ENCODE peak calls at places on chromosomes 2 and 18, in seven cellular contexts. V is SK-N-SH, A is HepG2, I is H1, B is K562, G is HCT116, Z is GM12878. M is an unnamed sample.

GRCh38 chr2:25368650-25369049 is 26.9 kb upstream of the DNMT3A start:
- DNase-seq in V (peak), A (no peak), I (no peak), B (no peak), G (no peak), Z (no peak), M (no peak)

GRCh38 chr2:148643421-148643820 is 1.1 kb upstream of the EPC2 start:
- DNase-seq in V (no peak), A (no peak), I (no peak), B (no peak), G (no peak), Z (peak), M (no peak)

GRCh38 chr2:240957656-240958365 is 40.6 kb upstream of the SNED1 start:
- DNase-seq in V (peak), A (peak), I (no peak), B (no peak), G (no peak), Z (no peak), M (no peak)

GRCh38 chr2:189164732-189165131 is 14.8 kb downstream of the COL5A2 start:
- DNase-seq in V (peak), A (no peak), I (no peak), B (no peak), G (no peak), Z (no peak), M (no peak)

GRCh38 chr2:179354296-179354695 is 89.7 kb upstream of the SESTD1 start:
- DNase-seq in V (no peak), A (no peak), I (no peak), B (no peak), G (no peak), Z (no peak), M (no peak)

GRCh38 chr2:174688079-174688478 is 76.2 kb downstream of the CHRNA1 start:
- DNase-seq in V (no peak), A (no peak), I (no peak), B (no peak), G (peak), Z (no peak), M (no peak)

GRCh38 chr2:37768491-37768925 is 97.1 kb upstream of the CDC42EP3 start:
- DNase-seq in V (peak), A (peak), I (no peak), B (no peak), G (no peak), Z (no peak), M (peak)

GRCh38 chr2:69945447-69945846 is 16.0 kb downstream of the ASPRV1 start:
- DNase-seq in V (no peak), A (no peak), I (no peak), B (no peak), G (no peak), Z (no peak), M (no peak)

GRCh38 chr2:95366514-95366913 is 36.0 kb upstream of the FAHD2A start:
- DNase-seq in V (peak), A (no peak), I (no peak), B (no peak), G (no peak), Z (no peak), M (no peak)

GRCh38 chr2:28407976-28408690 is 15.5 kb downstream of the FOSL2 start:
- DNase-seq in V (no peak), A (peak), I (no peak), B (no peak), G (no peak), Z (no peak), M (no peak)

GRCh38 chr2:45938649-45939511 is 287.4 kb downstream of the PRKCE start:
- DNase-seq in V (no peak), A (peak), I (no peak), B (no peak), G (peak), Z (no peak), M (peak)

GRCh38 chr2:138255670-138256069 is 245.9 kb upstream of the SPOPL start:
- DNase-seq in V (no peak), A (no peak), I (no peak), B (no peak), G (no peak), Z (no peak), M (no peak)

GRCh38 chr2:74002515-74003391 is 18.0 kb downstream of the TET3 start:
- DNase-seq in V (peak), A (peak), I (no peak), B (peak), G (no peak), Z (no peak), M (no peak)

GRCh38 chr2:135096665-135097446 is 44.8 kb downstream of the RAB3GAP1 start:
- DNase-seq in V (no peak), A (no peak), I (no peak), B (no peak), G (no peak), Z (no peak), M (no peak)

GRCh38 chr2:39160982-39161381 is 40.1 kb upstream of the SOS1 start:
- DNase-seq in V (no peak), A (no peak), I (no peak), B (no peak), G (no peak), Z (no peak), M (no peak)

GRCh38 chr2:240728827-240729226 is 37.2 kb downstream of the AQP12A start:
- DNase-seq in V (peak), A (no peak), I (no peak), B (no peak), G (no peak), Z (no peak), M (no peak)

GRCh38 chr18:42114310-42114943 is 159.4 kb downstream of the PIK3C3 start:
- DNase-seq in V (peak), A (peak), I (peak), B (peak), G (peak), Z (peak), M (peak)

GRCh38 chr18:77063256-77063655 is 69.3 kb downstream of the MBP start:
- DNase-seq in V (no peak), A (no peak), I (no peak), B (no peak), G (no peak), Z (peak), M (no peak)

GRCh38 chr2:96336104-96336775 is 674 bp downstream of the NCAPH start:
- DNase-seq in V (peak), A (no peak), I (no peak), B (no peak), G (no peak), Z (no peak), M (no peak)

GRCh38 chr2:160493227-160494028 is at the start of gene RBMS1:
- DNase-seq in V (peak), A (peak), I (no peak), B (no peak), G (no peak), Z (no peak), M (peak)

GRCh38 chr2:172253190-172254052 is 150.7 kb upstream of the DLX2 start:
- DNase-seq in V (peak), A (peak), I (no peak), B (peak), G (peak), Z (no peak), M (no peak)

GRCh38 chr2:216024779-216025178 is 11.4 kb upstream of the MREG start:
- DNase-seq in V (no peak), A (no peak), I (no peak), B (no peak), G (no peak), Z (no peak), M (no peak)

GRCh38 chr2:60882971-60883753 is 1.8 kb downstream of the REL start:
- DNase-seq in V (peak), A (no peak), I (no peak), B (peak), G (no peak), Z (peak), M (no peak)

GRCh38 chr2:142741764-142742269 is 135.6 kb upstream of the KYNU start:
- DNase-seq in V (no peak), A (no peak), I (no peak), B (no peak), G (no peak), Z (no peak), M (no peak)

GRCh38 chr18:44079602-44080001 is 601.1 kb upstream of the SETBP1 start:
- DNase-seq in V (no peak), A (peak), I (no peak), B (no peak), G (no peak), Z (no peak), M (no peak)

GRCh38 chr2:231099918-231100317 is 24.9 kb downstream of the HTR2B start:
- DNase-seq in V (no peak), A (no peak), I (no peak), B (no peak), G (no peak), Z (no peak), M (no peak)

GRCh38 chr2:21866316-21866715 is 742.5 kb downstream of the TDRD15 start:
- DNase-seq in V (no peak), A (no peak), I (no peak), B (no peak), G (no peak), Z (no peak), M (no peak)

GRCh38 chr18:21489919-21490495 is 110.5 kb downstream of the ESCO1 start:
- DNase-seq in V (no peak), A (no peak), I (no peak), B (peak), G (no peak), Z (no peak), M (no peak)

GRCh38 chr2:201904529-201905420 is 98.4 kb downstream of the CDK15 start:
- DNase-seq in V (no peak), A (no peak), I (no peak), B (no peak), G (no peak), Z (peak), M (no peak)

GRCh38 chr2:127061377-127062273 is 45.3 kb downstream of the BIN1 start:
- DNase-seq in V (no peak), A (no peak), I (no peak), B (no peak), G (no peak), Z (no peak), M (no peak)

GRCh38 chr2:118667964-118668363 is 179.5 kb downstream of the EN1 start:
- DNase-seq in V (no peak), A (no peak), I (no peak), B (no peak), G (no peak), Z (no peak), M (no peak)
- TF ChIP-seq JUND in V (no peak), A (no peak), I (no peak), B (no peak), G (no peak), Z (no peak), M (no peak)

GRCh38 chr2:40556739-40557138 is 104.8 kb upstream of the SLC8A1 start:
- DNase-seq in V (no peak), A (no peak), I (no peak), B (no peak), G (no peak), Z (no peak), M (no peak)

GRCh38 chr2:40551081-40551480 is 99.2 kb upstream of the SLC8A1 start:
- DNase-seq in V (no peak), A (no peak), I (no peak), B (no peak), G (no peak), Z (no peak), M (no peak)

GRCh38 chr2:40558772-40559171 is 106.9 kb upstream of the SLC8A1 start:
- DNase-seq in V (no peak), A (no peak), I (no peak), B (no peak), G (no peak), Z (no peak), M (no peak)

GRCh38 chr2:40556298-40556697 is 104.4 kb upstream of the SLC8A1 start:
- DNase-seq in V (no peak), A (no peak), I (no peak), B (no peak), G (no peak), Z (no peak), M (no peak)

GRCh38 chr2:40554665-40555294 is 102.9 kb upstream of the SLC8A1 start:
- DNase-seq in V (peak), A (peak), I (peak), B (peak), G (peak), Z (peak), M (peak)
- TF ChIP-seq JUND in V (no peak), A (no peak), I (no peak), B (no peak), G (no peak), Z (no peak), M (no peak)

GRCh38 chr2:107364361-107364950 is 462.2 kb upstream of the RGPD4 start:
- DNase-seq in V (no peak), A (no peak), I (no peak), B (no peak), G (no peak), Z (no peak), M (no peak)
- TF ChIP-seq JUND in V (no peak), A (no peak), I (no peak), B (no peak), G (no peak), Z (no peak), M (no peak)

DNA sequence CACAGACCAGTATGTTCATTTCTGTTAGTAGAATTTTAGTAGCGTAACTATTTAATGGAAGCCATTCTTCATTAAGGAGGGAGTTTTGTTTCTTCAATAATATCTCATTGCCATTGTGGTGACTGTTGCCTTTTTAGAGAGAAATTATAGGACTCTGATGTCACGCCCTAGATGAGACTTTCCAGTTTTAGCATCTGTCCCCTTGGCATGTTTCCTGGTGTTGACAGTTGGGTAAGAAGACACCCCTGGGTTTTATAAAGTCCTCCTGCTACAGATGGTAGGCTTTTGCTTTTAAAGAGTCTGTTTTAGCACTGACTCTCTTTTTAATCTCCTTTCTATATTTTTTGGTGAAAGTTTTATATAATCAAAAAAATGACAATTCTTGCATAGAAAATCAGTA is 41.9 kb downstream of the KCNJ3 start:
- DNase-seq in V (no peak), A (no peak), I (no peak), B (no peak), G (no peak), Z (no peak), M (no peak)
- TF ChIP-seq JUND in V (no peak), A (no peak), I (no peak), B (no peak), G (no peak), Z (no peak), M (no peak)

DNA sequence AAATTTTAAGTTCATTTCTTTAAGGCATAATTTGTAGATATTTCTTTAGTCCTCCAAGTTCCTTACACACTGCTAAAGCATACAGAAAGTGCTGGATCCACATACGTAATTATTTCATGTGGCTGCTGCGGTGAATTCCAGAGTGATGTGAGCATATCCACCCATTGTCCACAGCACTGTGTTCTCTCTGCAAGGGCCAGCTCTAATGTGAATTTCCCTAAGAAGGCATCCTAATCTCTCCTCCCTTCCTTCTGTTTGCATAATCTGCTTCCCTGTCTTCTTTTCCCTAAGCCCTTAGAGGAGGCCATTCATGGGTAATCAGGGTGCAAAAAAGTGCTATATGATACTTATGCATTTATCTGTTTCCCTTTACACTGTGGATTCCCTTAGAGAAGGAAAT is 57.2 kb downstream of the COBLL1 start:
- DNase-seq in V (no peak), A (no peak), I (no peak), B (no peak), G (no peak), Z (no peak), M (no peak)
- TF ChIP-seq JUND in V (no peak), A (no peak), I (no peak), B (no peak), G (no peak), Z (no peak), M (no peak)

GRCh38 chr18:49061906-49062831 is 111.4 kb upstream of the SMAD7 start:
- DNase-seq in V (peak), A (no peak), I (no peak), B (peak), G (no peak), Z (no peak), M (no peak)

GRCh38 chr18:49055787-49056186 is 105.0 kb upstream of the SMAD7 start:
- DNase-seq in V (no peak), A (no peak), I (no peak), B (peak), G (no peak), Z (peak), M (no peak)

GRCh38 chr18:49062832-49063226 is 112.1 kb upstream of the SMAD7 start:
- DNase-seq in V (no peak), A (no peak), I (no peak), B (no peak), G (no peak), Z (no peak), M (no peak)

GRCh38 chr18:49059028-49059670 is 108.4 kb upstream of the SMAD7 start:
- DNase-seq in V (no peak), A (peak), I (no peak), B (no peak), G (no peak), Z (no peak), M (no peak)

DNA sequence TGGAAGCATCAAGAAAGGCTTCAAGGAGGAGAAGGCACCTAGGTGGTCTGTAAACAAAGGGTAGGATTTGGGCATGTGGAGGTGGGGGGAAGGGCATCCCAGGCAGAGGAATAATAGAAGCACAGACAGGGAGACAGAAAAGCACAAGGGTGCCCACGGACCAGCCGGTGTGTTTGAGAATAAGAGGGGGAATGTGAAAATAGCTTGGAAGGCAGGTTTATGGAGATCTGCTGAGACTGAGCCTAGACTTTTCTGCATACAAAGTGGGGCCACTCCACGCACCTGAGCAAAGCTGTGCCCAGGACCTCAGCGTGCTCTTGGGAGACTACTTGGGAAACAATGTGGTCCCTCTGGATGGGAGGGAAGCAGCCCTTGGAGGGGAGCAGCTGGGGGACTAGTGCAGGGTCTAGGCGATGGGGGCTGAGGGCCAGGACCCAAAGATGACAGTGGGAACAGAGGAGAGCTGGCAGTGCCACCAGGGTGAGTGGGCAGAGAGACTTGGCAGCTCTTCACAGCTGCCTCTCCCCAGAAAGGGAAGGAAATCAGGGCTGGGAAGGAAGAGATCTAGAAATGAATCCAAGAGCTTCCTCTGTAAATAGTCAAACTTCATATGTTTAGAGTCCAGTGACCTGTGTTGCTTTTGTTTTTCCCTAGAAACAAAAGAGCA is 110.6 kb upstream of the SMAD7 start:
- DNase-seq in V (peak), A (no peak), I (no peak), B (no peak), G (no peak), Z (no peak), M (no peak)
- TF ChIP-seq JUND in V (no peak), A (no peak), I (no peak), B (no peak), G (no peak), Z (no peak), M (no peak)

M was measured in T47D.